ENCODE peak calls at places on chromosomes 12 and 14, in eight cellular contexts. N, D, E, R, I, J, X and Y are unnamed samples.

GRCh38 chr12:120235369-120236123 is 30.0 kb downstream of the PXN start:
- DNase-seq in N (no peak), D (no peak), E (no peak), R (no peak), I (no peak), J (no peak), X (no peak), Y (no peak)

GRCh38 chr12:76144253-76144564 is 59.7 kb upstream of the NAP1L1 start:
- DNase-seq in N (no peak), D (peak), E (peak), R (no peak), I (no peak), J (no peak), X (no peak), Y (no peak)

GRCh38 chr14:100025111-100025510 is 40.1 kb upstream of the EVL start:
- DNase-seq in N (peak), D (peak), E (peak), R (no peak), I (peak), J (no peak), X (no peak), Y (no peak)

GRCh38 chr12:12651752-12652151 is 40.1 kb downstream of the CREBL2 start:
- DNase-seq in N (no peak), D (no peak), E (no peak), R (no peak), I (no peak), J (no peak), X (no peak), Y (no peak)

GRCh38 chr12:55043542-55043941 is 23.8 kb downstream of the NEUROD4 start:
- DNase-seq in N (no peak), D (no peak), E (no peak), R (no peak), I (no peak), J (no peak), X (no peak), Y (no peak)

GRCh38 chr14:95040723-95041476 is 116.4 kb downstream of the DICER1 start:
- DNase-seq in N (no peak), D (peak), E (no peak), R (no peak), I (no peak), J (no peak), X (peak), Y (no peak)

GRCh38 chr14:105294142-105294597 is 6.6 kb downstream of the BRF1 start:
- DNase-seq in N (no peak), D (no peak), E (peak), R (no peak), I (no peak), J (peak), X (no peak), Y (peak)

GRCh38 chr14:101499513-101499912 is 61.8 kb upstream of the DIO3 start:
- DNase-seq in N (no peak), D (peak), E (no peak), R (no peak), I (no peak), J (peak), X (peak), Y (no peak)

GRCh38 chr12:7075518-7075917 is 15.0 kb downstream of the C1S start:
- DNase-seq in N (no peak), D (no peak), E (no peak), R (no peak), I (no peak), J (no peak), X (no peak), Y (no peak)

GRCh38 chr14:100891501-100892445 is 11.7 kb downstream of the RTL1 start:
- DNase-seq in N (no peak), D (peak), E (no peak), R (no peak), I (no peak), J (peak), X (peak), Y (no peak)

GRCh38 chr14:53156238-53156637 is 3.1 kb upstream of the DDHD1 start:
- DNase-seq in N (no peak), D (no peak), E (no peak), R (no peak), I (no peak), J (no peak), X (no peak), Y (no peak)

GRCh38 chr12:70426620-70427019 is 60.5 kb downstream of the KCNMB4 start:
- DNase-seq in N (no peak), D (no peak), E (no peak), R (no peak), I (no peak), J (no peak), X (no peak), Y (no peak)

DNA sequence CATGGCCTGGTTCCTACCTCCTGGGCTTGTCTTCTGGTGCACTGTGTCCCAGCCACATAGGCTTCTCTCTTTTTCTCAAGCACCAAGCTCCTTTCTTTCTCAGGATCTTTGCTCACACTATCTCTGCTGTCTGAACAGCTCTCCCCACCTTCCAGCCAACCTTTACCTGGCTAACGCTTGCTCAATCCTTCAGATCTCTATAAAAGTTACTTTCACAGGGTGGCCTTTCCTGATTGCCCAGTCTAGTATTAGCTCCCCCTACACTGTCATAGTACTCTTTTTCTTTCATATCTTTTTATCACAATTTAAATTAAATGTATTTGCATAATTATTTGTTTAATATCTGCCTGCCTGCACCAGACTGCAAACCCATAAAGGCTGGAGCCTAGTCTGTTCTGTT is 3.8 kb downstream of the PARP11 start:
- DNase-seq in N (no peak), D (no peak), E (no peak), R (no peak), I (no peak), J (no peak), X (no peak), Y (no peak)
- H3K4me3 ChIP-seq in N (no peak), D (no peak), E (no peak), R (peak), I (no peak), J (no peak), X (no peak), Y (no peak)

DNA sequence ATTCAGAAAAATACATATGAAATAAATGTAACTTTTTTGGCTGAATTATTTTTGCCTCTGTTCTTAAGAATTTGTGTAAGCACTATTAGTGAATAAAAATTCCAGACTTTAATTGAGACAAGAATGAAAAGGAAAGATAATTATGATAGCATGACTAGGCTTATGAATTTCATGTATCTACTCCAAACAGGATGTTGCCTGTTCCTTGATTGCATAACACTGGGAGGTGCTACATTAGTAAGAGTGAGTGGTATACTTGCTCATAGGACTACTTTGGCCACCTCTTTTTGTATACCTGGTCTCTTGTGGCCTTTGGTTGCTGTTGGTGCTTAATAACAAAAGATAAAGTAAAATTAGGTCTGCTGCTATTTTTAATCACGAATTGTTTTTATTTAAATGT is 112.8 kb downstream of the NAV3 start:
- DNase-seq in N (no peak), D (no peak), E (peak), R (no peak), I (peak), J (no peak), X (no peak), Y (no peak)
- H3K4me3 ChIP-seq in N (no peak), D (no peak), E (no peak), R (no peak), I (peak), J (no peak), X (no peak), Y (no peak)

GRCh38 chr12:106304001-106304421 is 1.5 kb downstream of the TCP11L2 start:
- DNase-seq in N (no peak), D (no peak), E (no peak), R (no peak), I (no peak), J (no peak), X (no peak), Y (no peak)
- H3K4me3 ChIP-seq in N (no peak), D (peak), E (peak), R (peak), I (peak), J (peak), X (peak), Y (peak)

DNA sequence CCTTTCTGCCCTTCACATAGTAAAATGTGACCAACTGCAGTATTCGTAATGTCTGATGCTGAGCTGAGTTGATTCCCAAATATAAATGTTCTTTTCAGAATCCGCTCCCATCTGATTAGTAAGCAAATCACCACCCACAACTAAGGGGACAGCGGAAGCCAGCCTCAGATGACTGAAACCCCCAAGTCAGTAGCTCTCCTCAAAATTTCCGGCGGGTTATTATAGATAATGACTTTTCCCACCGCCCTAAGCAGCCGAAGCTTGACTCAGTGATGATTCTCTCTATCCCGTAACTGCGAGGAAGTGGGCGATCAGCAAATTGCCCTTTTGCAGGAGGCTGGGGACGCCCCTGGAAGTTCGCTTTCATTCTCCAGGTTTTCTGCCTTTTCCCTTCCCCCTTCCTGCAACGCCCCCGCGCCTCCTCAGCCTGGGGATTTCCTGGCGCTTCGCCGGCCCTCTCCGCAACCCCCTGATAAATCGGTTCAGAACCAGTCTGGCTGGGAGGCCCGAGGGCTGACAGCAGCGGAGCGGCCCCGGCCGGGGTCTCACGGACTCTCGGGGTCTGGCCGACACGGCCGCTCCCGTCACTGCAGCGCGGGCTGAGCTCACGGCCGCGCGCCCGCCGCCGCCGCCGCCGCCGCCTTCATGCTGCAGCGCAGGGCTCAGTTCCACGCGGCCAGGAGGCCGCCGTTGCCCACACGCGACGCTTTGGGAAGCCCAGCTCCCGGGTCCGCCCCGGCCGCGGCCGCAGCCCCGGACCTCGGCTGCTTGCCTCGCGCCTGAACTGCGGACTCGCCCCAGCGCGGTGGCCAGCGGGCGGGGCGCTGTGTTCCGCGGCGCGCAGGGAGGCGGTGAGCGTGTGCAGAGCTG is at the start of gene LRFN5:
- DNase-seq in N (no peak), D (no peak), E (peak), R (no peak), I (no peak), J (peak), X (peak), Y (peak)
- H3K4me3 ChIP-seq in N (peak), D (peak), E (peak), R (peak), I (peak), J (peak), X (peak), Y (peak)

DNA sequence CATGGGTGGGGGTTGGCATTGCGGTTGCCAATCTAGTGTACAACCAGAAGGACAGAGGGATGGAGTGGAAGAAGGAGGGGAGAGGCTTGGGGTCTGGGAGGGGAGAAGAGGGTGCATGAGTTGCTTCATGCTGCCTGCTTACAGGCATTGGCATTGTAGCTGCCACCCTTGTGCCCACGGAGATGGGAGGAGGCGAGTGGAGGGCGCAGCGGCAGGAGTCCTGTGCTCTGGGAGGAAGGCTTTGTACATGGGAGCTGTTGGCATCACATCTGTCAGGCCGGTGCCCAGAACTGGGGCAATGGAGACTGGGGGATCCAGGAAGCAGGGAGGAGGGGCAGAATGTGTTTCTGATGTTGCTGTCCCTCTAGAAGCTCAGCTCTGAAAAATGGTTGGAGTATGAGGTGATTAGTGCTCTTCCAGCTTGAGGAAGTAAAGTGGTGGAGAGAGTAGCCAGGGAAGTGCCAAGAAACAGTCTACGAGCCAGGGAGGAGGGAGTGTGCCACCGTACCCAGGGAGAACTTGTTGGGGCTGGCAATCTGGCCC is 38.0 kb downstream of the ZFHX2 start:
- DNase-seq in N (no peak), D (no peak), E (no peak), R (no peak), I (no peak), J (no peak), X (no peak), Y (no peak)
- H3K4me3 ChIP-seq in N (no peak), D (no peak), E (no peak), R (no peak), I (no peak), J (no peak), X (no peak), Y (no peak)

DNA sequence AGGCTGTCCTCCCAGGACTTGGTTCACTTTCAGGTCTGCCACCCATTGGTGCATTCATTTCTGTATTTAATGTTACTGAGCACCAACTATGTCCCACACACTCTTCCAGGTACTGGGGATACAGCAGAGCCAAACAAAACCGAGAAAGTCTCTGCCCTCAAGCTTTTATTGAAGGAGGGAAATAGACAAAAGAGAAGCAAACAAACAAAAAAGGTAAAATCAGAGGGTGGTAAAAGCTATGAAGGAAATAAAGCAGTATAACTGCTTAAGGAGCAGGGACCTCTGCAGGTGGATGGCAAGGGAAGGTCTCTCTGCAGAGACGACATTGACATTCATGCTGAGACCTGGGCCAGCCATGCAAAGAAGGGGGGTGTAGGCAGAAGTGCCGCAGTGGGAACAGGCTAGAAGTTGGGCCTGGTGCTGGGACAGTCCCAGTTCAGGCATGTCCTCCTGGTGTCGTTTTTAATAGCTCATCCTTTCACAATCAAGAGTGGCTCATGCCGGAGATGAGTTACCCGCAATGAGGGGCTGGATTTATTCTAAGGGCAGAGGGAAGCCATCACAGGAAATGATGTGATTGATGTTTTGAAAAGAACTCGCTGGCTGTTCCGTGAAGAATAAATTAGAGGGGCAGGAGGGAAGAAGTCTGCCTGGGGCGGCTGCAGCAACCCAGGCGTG is 72.8 kb downstream of the IRF2BPL start:
- DNase-seq in N (no peak), D (no peak), E (peak), R (no peak), I (peak), J (no peak), X (no peak), Y (peak)
- H3K4me3 ChIP-seq in N (peak), D (peak), E (no peak), R (peak), I (no peak), J (peak), X (peak), Y (peak)

DNA sequence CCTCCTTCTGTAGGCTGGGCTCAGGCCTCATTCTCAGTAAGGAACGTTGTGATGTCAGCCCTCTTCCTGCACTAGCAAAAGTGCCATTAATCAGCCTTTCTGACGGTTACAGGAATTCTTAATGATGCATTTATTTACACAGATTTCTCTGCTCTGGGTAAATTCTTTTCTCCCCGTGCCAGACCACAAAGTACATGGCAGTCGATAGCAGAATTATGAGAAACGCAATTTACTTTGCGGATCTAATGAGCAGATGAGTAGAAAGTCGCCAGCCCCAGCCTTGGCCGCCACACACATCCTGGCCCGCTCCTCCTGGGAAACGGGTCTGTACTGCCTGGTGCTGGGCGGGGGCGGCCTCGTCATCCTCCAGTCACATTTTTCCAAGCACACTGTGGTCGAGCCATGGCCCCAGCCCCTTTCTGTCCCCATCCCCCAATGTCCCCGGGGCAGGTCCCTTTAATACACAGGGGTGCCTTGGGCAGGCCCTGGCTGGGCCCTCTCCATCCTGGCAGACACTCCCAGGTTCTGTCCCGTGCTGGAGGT is 25.9 kb downstream of the NOC4L start:
- DNase-seq in N (no peak), D (no peak), E (peak), R (no peak), I (no peak), J (peak), X (no peak), Y (no peak)
- H3K4me3 ChIP-seq in N (no peak), D (no peak), E (no peak), R (no peak), I (no peak), J (no peak), X (no peak), Y (no peak)

GRCh38 chr12:118060301-118061010 is 523 bp downstream of the WSB2 start:
- DNase-seq in N (no peak), D (peak), E (no peak), R (no peak), I (peak), J (peak), X (peak), Y (peak)

GRCh38 chr12:118059645-118060275 is 1.2 kb downstream of the WSB2 start:
- DNase-seq in N (no peak), D (no peak), E (peak), R (no peak), I (no peak), J (no peak), X (no peak), Y (no peak)

GRCh38 chr12:118061011-118061875 is at the start of gene WSB2:
- DNase-seq in N (no peak), D (peak), E (peak), R (peak), I (peak), J (peak), X (peak), Y (peak)

GRCh38 chr12:118058227-118058626 is 2.8 kb downstream of the WSB2 start:
- DNase-seq in N (no peak), D (no peak), E (no peak), R (no peak), I (no peak), J (no peak), X (no peak), Y (no peak)

DNA sequence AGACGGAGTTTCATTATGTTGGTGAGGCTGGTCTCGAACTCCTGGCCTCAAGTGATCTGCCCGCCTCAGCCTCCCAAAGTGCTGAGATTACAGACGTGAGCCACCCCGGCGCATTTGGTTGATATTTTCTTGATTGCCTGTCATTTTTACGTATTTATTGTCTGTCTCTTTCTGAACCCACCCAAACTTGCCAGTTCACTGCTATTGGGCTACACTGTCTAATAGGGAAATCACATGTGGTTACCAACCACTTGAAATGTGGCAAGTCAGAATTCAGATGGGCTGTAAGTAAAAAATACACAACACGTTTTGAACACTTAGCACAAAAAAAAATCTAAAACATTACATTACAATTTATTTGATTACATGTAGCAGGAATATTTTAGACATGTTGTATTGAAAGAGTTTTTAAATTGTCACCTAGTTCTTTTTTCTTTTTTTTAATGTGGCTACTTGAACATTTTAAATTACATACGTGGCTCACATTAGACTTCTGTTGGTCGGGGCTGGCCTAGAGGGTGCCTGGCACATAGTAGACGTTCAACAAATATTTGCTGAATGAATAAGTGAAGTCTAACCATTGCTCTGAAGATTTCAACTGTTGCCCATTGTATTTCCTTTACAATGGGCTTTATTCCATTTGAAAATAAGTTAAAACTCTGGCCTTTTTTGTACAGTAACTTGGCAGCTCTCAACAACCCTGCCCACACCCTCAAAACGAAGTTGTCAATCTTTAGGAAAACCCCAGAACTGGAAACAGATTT is 1.9 kb downstream of the WSB2 start:
- DNase-seq in N (no peak), D (no peak), E (peak), R (no peak), I (peak), J (no peak), X (no peak), Y (no peak)
- H3K4me3 ChIP-seq in N (peak), D (peak), E (peak), R (peak), I (peak), J (peak), X (no peak), Y (peak)

DNA sequence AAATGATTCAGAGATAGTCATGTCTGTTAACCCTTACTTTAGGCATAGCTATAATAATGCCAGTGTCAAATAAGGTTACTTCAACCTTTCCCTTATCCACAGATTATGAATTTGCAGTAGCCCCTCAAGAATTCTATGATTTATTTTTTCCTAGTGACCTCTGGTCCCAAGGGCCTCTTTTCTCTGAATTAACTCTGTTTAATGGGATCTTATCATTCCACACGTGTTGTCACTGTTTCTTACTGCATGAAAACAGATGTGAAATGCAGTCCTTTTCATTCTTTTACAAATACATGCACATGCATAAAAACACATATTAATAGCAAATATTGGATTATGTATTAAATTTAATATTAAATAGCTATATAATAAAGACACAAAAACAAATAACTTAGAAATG is 667.7 kb upstream of the FOXG1 start:
- DNase-seq in N (no peak), D (no peak), E (no peak), R (no peak), I (no peak), J (no peak), X (no peak), Y (no peak)
- H3K4me3 ChIP-seq in N (no peak), D (no peak), E (no peak), R (no peak), I (no peak), J (no peak), X (no peak), Y (no peak)